ENCODE peak calls at places on chromosomes 3 and 15, in seven cellular contexts. K is stimulated activated CD4-positive, alpha-beta T cell treated with anti-CD3 and anti-CD28 coated beads, Interleukin-12 subunit alpha, Interleukin-12 subunit beta, amount 100 ng/mL, for 48 hours; B is astrocyte; J is spleen; Y is SW480; H is mesothelial cell of epicardium; L is HEK293T. U is an unnamed sample.

GRCh38 chr3:85781806-85782205 is 823.0 kb downstream of the CADM2 start:
- DNase-seq in K (no peak), B (peak; percentile 10), J (no peak), Y (no peak), H (no peak), L (no peak), U (peak; percentile 12)

GRCh38 chr3:69500604-69501003 is 114.7 kb upstream of the FRMD4B start:
- DNase-seq in K (no peak), B (no peak), J (no peak), Y (no peak), H (no peak), L (no peak), U (no peak)

GRCh38 chr15:55770808-55771207 is 27.9 kb upstream of the PRTG start:
- DNase-seq in K (no peak), B (no peak), J (no peak), Y (no peak), H (no peak), L (no peak), U (no peak)

GRCh38 chr15:48520376-48521155 is 124.9 kb downstream of the FBN1 start:
- DNase-seq in K (no peak), B (no peak), J (no peak), Y (peak; percentile 0), H (no peak), L (no peak), U (no peak)

GRCh38 chr3:141465221-141465620 is 21.6 kb upstream of the RASA2 start:
- DNase-seq in K (no peak), B (no peak), J (no peak), Y (no peak), H (no peak), L (no peak), U (peak; percentile 30)

GRCh38 chr3:110733045-110733444 is 338.6 kb upstream of the NECTIN3 start:
- DNase-seq in K (no peak), B (no peak), J (no peak), Y (no peak), H (no peak), L (no peak), U (no peak)

GRCh38 chr3:41792806-41793205 is 169.1 kb downstream of the ULK4 start:
- DNase-seq in K (no peak), B (no peak), J (no peak), Y (no peak), H (no peak), L (no peak), U (peak; percentile 13)

GRCh38 chr3:73431136-73431933 is 193.4 kb downstream of the PDZRN3 start:
- DNase-seq in K (no peak), B (no peak), J (no peak), Y (no peak), H (no peak), L (no peak), U (no peak)

GRCh38 chr3:108093021-108093420 is 2.2 kb upstream of the CD47 start:
- DNase-seq in K (no peak), B (no peak), J (no peak), Y (no peak), H (no peak), L (no peak), U (no peak)

GRCh38 chr15:27655063-27655462 is 444.1 kb downstream of the OCA2 start:
- DNase-seq in K (no peak), B (no peak), J (no peak), Y (no peak), H (no peak), L (no peak), U (no peak)

GRCh38 chr15:94670436-94671034 is 439.2 kb downstream of the MCTP2 start:
- DNase-seq in K (no peak), B (peak; percentile 13), J (no peak), Y (peak; percentile 61), H (no peak), L (peak; percentile 36), U (peak; percentile 44)

GRCh38 chr3:81216192-81216591 is 545.3 kb downstream of the GBE1 start:
- DNase-seq in K (no peak), B (peak; percentile 87), J (no peak), Y (no peak), H (no peak), L (no peak), U (no peak)

GRCh38 chr3:181711325-181712135 is at the start of gene SOX2:
- DNase-seq in K (no peak), B (peak; percentile 84), J (peak; percentile 81), Y (peak; percentile 90), H (no peak), L (peak; percentile 76), U (peak; percentile 79)

GRCh38 chr3:21573291-21573690 is 177.7 kb downstream of the ZNF385D start:
- DNase-seq in K (no peak), B (peak; percentile 54), J (no peak), Y (no peak), H (no peak), L (no peak), U (peak; percentile 6)

GRCh38 chr3:13655074-13655913 is 106.4 kb downstream of the FBLN2 start:
- DNase-seq in K (no peak), B (peak; percentile 14), J (peak; percentile 87), Y (peak; percentile 56), H (peak; percentile 64), L (peak; percentile 80), U (no peak)

GRCh38 chr15:60787737-60788513 is 309.0 kb upstream of the ICE2 start:
- DNase-seq in K (no peak), B (no peak), J (no peak), Y (no peak), H (no peak), L (no peak), U (peak; percentile 4)

GRCh38 chr15:36784098-36784670 is 204.8 kb downstream of the CDIN1 start:
- DNase-seq in K (no peak), B (no peak), J (no peak), Y (no peak), H (no peak), L (no peak), U (no peak)

GRCh38 chr3:6504385-6504784 is 356.5 kb upstream of the GRM7 start:
- DNase-seq in K (no peak), B (no peak), J (no peak), Y (no peak), H (no peak), L (no peak), U (peak; percentile 11)

GRCh38 chr15:58513681-58514336 is 82.0 kb downstream of the LIPC start:
- DNase-seq in K (no peak), B (no peak), J (no peak), Y (no peak), H (no peak), L (no peak), U (no peak)

GRCh38 chr3:88141458-88142083 is 8.2 kb upstream of the C3orf38 start:
- DNase-seq in K (no peak), B (peak; percentile 77), J (no peak), Y (no peak), H (no peak), L (no peak), U (no peak)

GRCh38 chr3:151067158-151067557 is 18.3 kb upstream of the MED12L start:
- DNase-seq in K (no peak), B (no peak), J (no peak), Y (peak; percentile 39), H (no peak), L (no peak), U (no peak)

GRCh38 chr3:107524214-107525100 is 1.7 kb downstream of the BBX start:
- DNase-seq in K (no peak), B (peak; percentile 48), J (peak; percentile 90), Y (peak; percentile 52), H (no peak), L (peak; percentile 52), U (peak; percentile 44)

GRCh38 chr3:68878322-68878721 is 54.0 kb downstream of the TAFA4 start:
- DNase-seq in K (no peak), B (peak; percentile 5), J (no peak), Y (peak; percentile 18), H (no peak), L (peak; percentile 32), U (peak; percentile 29)